ENCODE peak calls at places on chromosomes 5 and 9, in six cellular contexts. J is neural crest cell, R is RPMI7951, P is breast epithelium, S is NCI-H748 treated with DMSO at 0.1 percent for 48 hours, T is fibroblast of the aortic adventitia. C is an unnamed sample.

GRCh38 chr5:56475689-56476486 is 242.8 kb upstream of the ANKRD55 start:
- DNase-seq in S (no peak), P (no peak), J (no peak), T (no peak), R (no peak), C (peak)

GRCh38 chr5:98424681-98425454 is 348.6 kb upstream of the RGMB start:
- DNase-seq in T (peak), J (no peak), R (peak), S (no peak), P (no peak), C (peak)

GRCh38 chr5:98403131-98403530 is 370.3 kb upstream of the RGMB start:
- DNase-seq in S (no peak), R (no peak), T (no peak), P (no peak), J (no peak), C (no peak)

GRCh38 chr5:155768342-155768741 is 558.6 kb upstream of the SGCD start:
- DNase-seq in J (no peak), R (no peak), P (no peak), T (no peak), S (no peak), C (no peak)

GRCh38 chr5:90740244-90740799 is 181.7 kb downstream of the ADGRV1 start:
- DNase-seq in S (no peak), R (no peak), P (no peak), J (no peak), T (no peak), C (no peak)

GRCh38 chr9:116859763-116860162 is 172.7 kb downstream of the TRIM32 start:
- DNase-seq in S (no peak), J (no peak), R (no peak), P (no peak), T (no peak), C (no peak)

GRCh38 chr5:73808916-73809315 is 182.9 kb downstream of the ARHGEF28 start:
- DNase-seq in R (no peak), P (no peak), J (no peak), T (no peak), S (no peak), C (no peak)

GRCh38 chr9:13351768-13352386 is 72.4 kb upstream of the MPDZ start:
- DNase-seq in P (no peak), S (peak), R (peak), J (no peak), T (peak), C (peak)

GRCh38 chr5:105677291-105677690 is 1993.4 kb downstream of the EFNA5 start:
- DNase-seq in P (no peak), T (peak), J (no peak), S (no peak), R (no peak), C (no peak)

GRCh38 chr9:87732756-87733155 is 6.8 kb downstream of the CTSL start:
- DNase-seq in S (no peak), T (no peak), R (no peak), P (no peak), J (no peak), C (no peak)

GRCh38 chr5:171999877-172000276 is 6.6 kb downstream of the FBXW11 start:
- DNase-seq in R (no peak), T (no peak), S (no peak), J (no peak), P (no peak), C (no peak)

GRCh38 chr9:37914701-37915358 is 10.9 kb upstream of the SLC25A51 start:
- DNase-seq in T (no peak), J (no peak), R (no peak), P (no peak), S (no peak), C (no peak)

GRCh38 chr9:83959061-83959460 is 21.0 kb downstream of the HNRNPK start:
- DNase-seq in S (no peak), R (peak), T (peak), P (no peak), J (no peak), C (peak)

GRCh38 chr9:78188594-78188993 is 47.3 kb upstream of the CEP78 start:
- DNase-seq in R (no peak), T (no peak), S (no peak), J (no peak), P (no peak), C (no peak)

GRCh38 chr5:111232311-111233049 is 8.3 kb downstream of the CAMK4 start:
- DNase-seq in J (no peak), P (no peak), R (no peak), T (no peak), S (no peak), C (no peak)

GRCh38 chr5:121503111-121503840 is 348.4 kb upstream of the FTMT start:
- DNase-seq in S (no peak), J (no peak), T (no peak), R (peak), P (no peak), C (peak)

GRCh38 chr9:108709126-108709525 is 146.7 kb downstream of the ACTL7B start:
- DNase-seq in J (no peak), R (no peak), S (no peak), T (no peak), P (no peak), C (no peak)

GRCh38 chr9:21993893-21994525 is at the start of gene CDKN2A:
- DNase-seq in P (no peak), R (peak), J (no peak), S (peak), T (no peak), C (peak)

GRCh38 chr5:144265643-144266042 is 95.0 kb downstream of the KCTD16 start:
- DNase-seq in P (no peak), R (no peak), J (no peak), T (no peak), S (no peak), C (no peak)

GRCh38 chr5:170173227-170173626 is 59.6 kb upstream of the C5orf58 start:
- DNase-seq in R (peak), J (no peak), P (no peak), T (peak), S (no peak), C (peak)

GRCh38 chr9:90999425-91000397 is 198.1 kb downstream of the SYK start:
- DNase-seq in P (no peak), T (peak), S (peak), J (no peak), R (no peak), C (no peak)

C was measured in choroid plexus epithelial cell.